ENCODE peak calls at places on chromosomes 1 and 21, in ten cellular contexts. N, L, P, H, E, Y, W, I, U and D are unnamed samples.

GRCh38 chr21:16305686-16306085 is 575.9 kb downstream of the USP25 start:
- DNase-seq in N (peak), L (no peak), P (peak), H (no peak), E (no peak), Y (no peak), W (no peak), I (no peak), U (no peak), D (no peak)

GRCh38 chr1:211478376-211478775 is 13.6 kb downstream of the RD3 start:
- DNase-seq in N (no peak), L (no peak), P (no peak), H (no peak), E (no peak), Y (no peak), W (no peak), I (no peak), U (no peak), D (no peak)

GRCh38 chr1:226654508-226655124 is 84.5 kb downstream of the ITPKB start:
- DNase-seq in N (no peak), L (no peak), P (no peak), H (no peak), E (no peak), Y (no peak), W (no peak), I (no peak), U (no peak), D (no peak)

GRCh38 chr1:67788251-67788796 is 44.9 kb downstream of the GNG12 start:
- DNase-seq in N (no peak), L (no peak), P (no peak), H (no peak), E (no peak), Y (no peak), W (no peak), I (no peak), U (no peak), D (no peak)

GRCh38 chr1:64080947-64081562 is 122.4 kb upstream of the UBE2U start:
- DNase-seq in N (no peak), L (no peak), P (no peak), H (no peak), E (peak), Y (no peak), W (no peak), I (no peak), U (no peak), D (no peak)

GRCh38 chr1:32179443-32180185 is at the start of gene TXLNA:
- DNase-seq in N (peak), L (peak), P (peak), H (peak), E (peak), Y (peak), W (peak), I (peak), U (peak), D (no peak)

GRCh38 chr1:209150114-209150513 is 433.4 kb upstream of the CAMK1G start:
- DNase-seq in N (no peak), L (no peak), P (peak), H (no peak), E (peak), Y (no peak), W (no peak), I (no peak), U (no peak), D (peak)

GRCh38 chr1:110390692-110391232 is at the start of gene SLC16A4:
- DNase-seq in N (peak), L (no peak), P (peak), H (no peak), E (peak), Y (peak), W (peak), I (peak), U (peak), D (no peak)

GRCh38 chr1:55423376-55423775 is 208.2 kb upstream of the USP24 start:
- DNase-seq in N (no peak), L (no peak), P (no peak), H (no peak), E (no peak), Y (no peak), W (no peak), I (no peak), U (no peak), D (no peak)

DNA sequence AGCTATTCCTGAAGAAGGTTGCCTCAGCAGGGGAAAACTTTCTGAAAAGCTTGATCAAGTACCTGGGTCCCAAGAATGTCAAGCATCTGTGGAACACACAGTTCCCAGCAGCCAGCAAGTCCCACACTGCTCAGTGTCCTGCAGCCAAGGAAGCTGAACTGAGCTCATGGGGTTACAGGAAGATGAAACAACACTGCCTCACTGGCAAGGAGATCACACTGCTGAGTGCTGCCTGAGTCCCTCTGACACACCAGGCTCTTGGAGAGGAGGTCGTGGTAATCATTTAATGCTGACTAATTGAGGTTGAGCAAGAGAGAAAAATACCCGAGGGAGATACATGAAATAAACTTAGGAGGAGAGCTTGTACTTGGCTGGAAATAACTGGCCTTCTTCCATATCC is 75.2 kb downstream of the MPZL1 start:
- DNase-seq in N (peak), L (peak), P (peak), H (no peak), E (peak), Y (peak), W (peak), I (peak), U (peak), D (peak)
- H3K4me3 ChIP-seq in N (no peak), L (peak), P (no peak), H (no peak), E (peak), Y (no peak), W (no peak), I (no peak), U (no peak), D (no peak)

GRCh38 chr1:172894345-172895049 is 156.2 kb downstream of the TNFSF18 start:
- DNase-seq in N (no peak), L (no peak), P (no peak), H (no peak), E (no peak), Y (no peak), W (no peak), I (no peak), U (no peak), D (no peak)
- H3K4me3 ChIP-seq in N (no peak), L (no peak), P (no peak), H (no peak), E (peak), Y (no peak), W (no peak), I (no peak), U (no peak), D (no peak)

DNA sequence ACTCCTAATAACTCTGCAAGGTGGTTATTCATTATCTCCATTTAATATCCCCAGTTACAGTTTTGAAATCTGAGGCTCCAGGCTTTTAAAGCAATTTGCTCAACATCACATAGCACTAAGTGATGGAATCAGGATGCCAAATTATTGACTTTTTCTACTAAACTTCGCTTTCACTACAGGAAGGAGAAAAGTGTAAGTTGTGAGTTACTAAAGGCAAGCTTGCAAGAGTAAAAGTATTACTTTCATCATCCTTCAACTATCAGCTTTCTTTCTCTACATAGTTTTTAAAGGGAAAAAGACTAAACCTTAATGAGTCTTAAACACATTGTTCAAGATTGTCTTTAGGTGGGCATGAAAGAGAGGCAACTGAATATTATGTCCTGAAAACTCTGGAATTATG is 1.8 kb downstream of the OSBPL9 start:
- DNase-seq in N (no peak), L (no peak), P (no peak), H (no peak), E (no peak), Y (no peak), W (no peak), I (no peak), U (no peak), D (no peak)
- H3K4me3 ChIP-seq in N (peak), L (peak), P (no peak), H (no peak), E (peak), Y (no peak), W (no peak), I (peak), U (peak), D (no peak)

GRCh38 chr1:112507336-112507735 is 1.4 kb upstream of the WNT2B start:
- DNase-seq in N (no peak), L (no peak), P (no peak), H (no peak), E (no peak), Y (no peak), W (no peak), I (no peak), U (no peak), D (no peak)
- H3K4me3 ChIP-seq in N (no peak), L (no peak), P (no peak), H (no peak), E (no peak), Y (no peak), W (no peak), I (no peak), U (no peak), D (no peak)

DNA sequence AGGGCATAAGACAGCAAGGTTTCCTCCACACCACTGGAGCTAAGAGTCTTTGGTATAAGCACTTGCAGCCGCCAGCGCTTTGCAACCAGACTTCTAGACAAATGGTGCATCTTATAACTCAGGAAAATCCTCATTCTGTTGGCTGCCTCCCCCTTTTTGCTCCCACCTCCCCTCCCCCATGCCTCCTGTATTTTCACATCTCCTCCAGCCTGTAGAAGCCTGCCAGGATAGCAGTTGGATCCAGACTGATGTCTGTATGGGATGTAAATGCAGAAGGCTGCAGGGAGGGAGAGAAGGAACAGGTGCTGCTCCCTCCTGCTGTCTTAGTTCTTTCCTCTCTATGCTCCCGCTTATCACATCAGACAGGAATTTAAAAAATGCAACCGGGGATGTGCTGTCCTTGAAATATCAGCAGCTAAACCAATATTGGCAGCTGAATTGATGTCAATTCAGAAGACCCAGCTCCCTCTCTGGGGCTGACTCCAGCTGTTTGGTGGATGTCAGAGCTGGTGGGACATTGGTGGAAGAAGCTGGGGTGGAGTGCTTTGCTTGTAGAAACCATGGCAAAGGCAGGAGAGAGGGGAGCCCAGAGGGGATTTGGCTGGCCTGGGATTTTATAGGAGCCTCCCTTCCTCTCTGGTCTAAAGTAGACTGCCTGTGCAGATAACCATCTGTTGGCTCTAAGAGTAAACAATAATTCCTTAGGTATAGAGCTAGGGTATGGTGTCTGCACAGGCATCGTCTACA is 53.5 kb downstream of the NFASC start:
- DNase-seq in N (no peak), L (no peak), P (peak), H (no peak), E (no peak), Y (no peak), W (no peak), I (no peak), U (no peak), D (no peak)
- H3K4me3 ChIP-seq in N (no peak), L (no peak), P (no peak), H (no peak), E (no peak), Y (no peak), W (no peak), I (no peak), U (no peak), D (no peak)

GRCh38 chr21:26966978-26967913 is at the start of gene ADAMTS5:
- DNase-seq in N (peak), L (peak), P (peak), H (no peak), E (peak), Y (no peak), W (peak), I (peak), U (peak), D (peak)

GRCh38 chr21:26966360-26966977 is 419 bp downstream of the ADAMTS5 start:
- DNase-seq in N (no peak), L (no peak), P (peak), H (no peak), E (peak), Y (no peak), W (no peak), I (peak), U (peak), D (no peak)

GRCh38 chr21:26965567-26966359 is 1.1 kb downstream of the ADAMTS5 start:
- DNase-seq in N (peak), L (no peak), P (peak), H (no peak), E (peak), Y (no peak), W (peak), I (peak), U (peak), D (no peak)

GRCh38 chr21:26964379-26964778 is 2.5 kb downstream of the ADAMTS5 start:
- DNase-seq in N (peak), L (peak), P (peak), H (no peak), E (no peak), Y (no peak), W (peak), I (peak), U (peak), D (no peak)

DNA sequence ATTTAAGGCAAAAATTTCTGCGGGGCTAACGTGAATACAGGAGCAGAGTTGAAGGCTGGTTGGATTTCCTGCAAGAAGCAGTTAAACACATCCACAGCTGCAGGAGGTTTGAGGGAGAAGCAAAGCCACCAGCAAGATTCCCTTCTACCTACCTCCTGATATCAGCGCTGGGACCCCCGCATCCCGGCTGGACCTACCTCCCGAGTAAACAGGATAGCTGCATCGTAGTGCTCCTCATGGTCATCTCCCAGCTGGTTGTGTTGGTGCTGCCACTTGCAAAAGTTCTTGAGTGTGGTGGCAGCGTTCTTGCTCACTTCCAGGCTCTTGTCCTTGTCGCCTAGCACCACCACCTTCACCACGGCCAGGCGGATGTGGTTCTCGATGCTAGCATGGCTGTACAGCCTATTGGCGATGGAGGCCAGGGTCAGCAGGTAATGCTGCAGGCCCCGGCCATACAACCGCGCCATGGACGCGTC is 1.8 kb downstream of the ADAMTS5 start:
- DNase-seq in N (no peak), L (peak), P (no peak), H (no peak), E (no peak), Y (no peak), W (no peak), I (peak), U (no peak), D (no peak)
- H3K4me3 ChIP-seq in N (peak), L (peak), P (peak), H (no peak), E (peak), Y (peak), W (peak), I (peak), U (peak), D (peak)

GRCh38 chr21:29431680-29432079 is 133.0 kb downstream of the BACH1 start:
- DNase-seq in N (no peak), L (no peak), P (no peak), H (no peak), E (no peak), Y (no peak), W (no peak), I (no peak), U (no peak), D (no peak)

GRCh38 chr21:29436143-29436542 is 137.4 kb downstream of the BACH1 start:
- DNase-seq in N (no peak), L (no peak), P (no peak), H (no peak), E (no peak), Y (no peak), W (peak), I (no peak), U (peak), D (no peak)

GRCh38 chr21:29433366-29434059 is 134.8 kb downstream of the BACH1 start:
- DNase-seq in N (no peak), L (no peak), P (peak), H (no peak), E (peak), Y (no peak), W (no peak), I (no peak), U (no peak), D (no peak)

GRCh38 chr21:29436650-29437049 is 137.9 kb downstream of the BACH1 start:
- DNase-seq in N (no peak), L (no peak), P (no peak), H (no peak), E (no peak), Y (no peak), W (no peak), I (no peak), U (no peak), D (no peak)

DNA sequence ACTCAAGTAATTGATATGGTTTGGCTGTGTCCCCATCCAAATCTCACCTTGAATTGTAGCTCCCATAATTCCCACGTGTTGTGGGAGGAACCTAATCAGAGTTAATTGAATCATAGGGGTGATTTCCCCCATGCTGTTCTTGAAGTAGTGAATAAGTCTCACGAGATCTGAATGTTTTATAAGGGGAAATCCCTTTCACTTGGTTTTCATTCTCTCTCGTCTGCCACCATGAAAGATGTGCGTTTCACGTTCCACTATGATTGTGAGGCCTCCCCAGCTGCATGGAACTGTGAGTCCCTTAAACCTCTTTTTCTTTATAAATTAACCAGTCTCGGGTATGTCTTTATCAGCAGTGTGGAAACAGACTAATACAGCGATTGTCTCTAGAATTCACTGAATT is 135.4 kb downstream of the BACH1 start:
- DNase-seq in N (no peak), L (no peak), P (no peak), H (no peak), E (peak), Y (no peak), W (no peak), I (no peak), U (no peak), D (no peak)
- H3K4me3 ChIP-seq in N (no peak), L (no peak), P (no peak), H (no peak), E (no peak), Y (no peak), W (no peak), I (no peak), U (no peak), D (no peak)